ENCODE peak calls at places on chromosomes 1 and 21, in four cellular contexts. J, Y, A and M are unnamed samples.

GRCh38 chr1:57019240-57019805 is 53.5 kb upstream of the C8B start:
- DNase-seq in J (no peak), Y (no peak), A (no peak), M (no peak)

GRCh38 chr1:214102907-214103306 is 115.1 kb downstream of the PROX1 start:
- DNase-seq in J (peak; percentile 31), Y (no peak), A (no peak), M (peak; percentile 14)

GRCh38 chr21:45108808-45109800 is 34.7 kb downstream of the ADARB1 start:
- DNase-seq in J (no peak), Y (no peak), A (no peak), M (no peak)

GRCh38 chr21:45845790-45846130 is 135.8 kb upstream of the COL6A1 start:
- DNase-seq in J (no peak), Y (no peak), A (peak; percentile 13), M (no peak)

GRCh38 chr1:220182656-220183055 is 88.7 kb downstream of the IARS2 start:
- DNase-seq in J (no peak), Y (no peak), A (no peak), M (no peak)

GRCh38 chr1:236997361-236997760 is 6.9 kb downstream of the MT1HL1 start:
- DNase-seq in J (no peak), Y (no peak), A (no peak), M (no peak)

GRCh38 chr1:145879775-145880174 is 5.9 kb downstream of the ANKRD35 start:
- DNase-seq in J (no peak), Y (no peak), A (no peak), M (no peak)

GRCh38 chr1:35931424-35932157 is 686 bp downstream of the AGO3 start:
- DNase-seq in J (no peak), Y (peak; percentile 70), A (no peak), M (no peak)

GRCh38 chr1:167359295-167359694 is 138.6 kb downstream of the POU2F1 start:
- DNase-seq in J (no peak), Y (no peak), A (no peak), M (no peak)

GRCh38 chr1:1440941-1441888 is 5.7 kb downstream of the VWA1 start:
- DNase-seq in J (no peak), Y (peak; percentile 80), A (peak; percentile 73), M (no peak)

GRCh38 chr1:245704341-245704740 is 549.6 kb downstream of the KIF26B start:
- DNase-seq in J (no peak), Y (no peak), A (no peak), M (no peak)

GRCh38 chr1:26094677-26095383 is 16.8 kb upstream of the PDIK1L start:
- DNase-seq in J (no peak), Y (no peak), A (peak; percentile 45), M (no peak)

GRCh38 chr1:155977607-155978324 is 581 bp downstream of the ARHGEF2 start:
- DNase-seq in J (no peak), Y (peak; percentile 78), A (peak; percentile 67), M (no peak)

GRCh38 chr1:245096330-245097066 is 58.3 kb upstream of the KIF26B start:
- DNase-seq in J (no peak), Y (no peak), A (no peak), M (no peak)

GRCh38 chr1:68317543-68317942 is 85.2 kb upstream of the WLS start:
- DNase-seq in J (no peak), Y (no peak), A (no peak), M (no peak)

GRCh38 chr1:115133440-115133839 is 44.1 kb upstream of the TSPAN2 start:
- DNase-seq in J (no peak), Y (no peak), A (no peak), M (no peak)

GRCh38 chr1:160522622-160523345 is at the start of gene SLAMF6:
- DNase-seq in J (no peak), Y (no peak), A (no peak), M (no peak)

GRCh38 chr1:198491028-198491427 is 49.5 kb downstream of the ATP6V1G3 start:
- DNase-seq in J (no peak), Y (no peak), A (no peak), M (no peak)

GRCh38 chr1:226988337-226988672 is 48.2 kb downstream of the COQ8A start:
- DNase-seq in J (no peak), Y (no peak), A (no peak), M (no peak)

GRCh38 chr21:41403966-41404365 is 22.1 kb upstream of the MX1 start:
- DNase-seq in J (no peak), Y (no peak), A (no peak), M (no peak)

GRCh38 chr1:236000781-236001180 is 64.1 kb downstream of the NID1 start:
- DNase-seq in J (no peak), Y (no peak), A (no peak), M (no peak)

GRCh38 chr1:204991342-204991844 is 51.6 kb upstream of the CNTN2 start:
- DNase-seq in J (no peak), Y (no peak), A (peak; percentile 62), M (no peak)

GRCh38 chr1:173451981-173452380 is 25.2 kb upstream of the PRDX6 start:
- DNase-seq in J (no peak), Y (no peak), A (no peak), M (no peak)

GRCh38 chr1:151612506-151613274 is 840 bp downstream of the SNX27 start:
- DNase-seq in J (no peak), Y (peak; percentile 71), A (peak; percentile 53), M (no peak)

GRCh38 chr21:36212513-36212780 is 55.8 kb downstream of the DOP1B start:
- DNase-seq in J (no peak), Y (no peak), A (no peak), M (no peak)

GRCh38 chr21:19547951-19548635 is 1144.5 kb upstream of the TMPRSS15 start:
- DNase-seq in J (no peak), Y (no peak), A (no peak), M (no peak)

GRCh38 chr1:42943166-42943565 is 15.5 kb downstream of the SLC2A1 start:
- DNase-seq in J (no peak), Y (peak; percentile 76), A (no peak), M (no peak)

GRCh38 chr1:6960291-6960758 is 175.1 kb downstream of the CAMTA1 start:
- DNase-seq in J (no peak), Y (no peak), A (no peak), M (peak; percentile 46)

GRCh38 chr1:11735854-11736745 is at the start of gene AGTRAP:
- DNase-seq in J (no peak), Y (peak; percentile 99), A (peak; percentile 98), M (peak; percentile 70)

GRCh38 chr1:86972262-86972661 is 57.8 kb downstream of the HS2ST1 start:
- DNase-seq in J (no peak), Y (no peak), A (no peak), M (no peak)

GRCh38 chr1:8063298-8064068 is 37.4 kb upstream of the ERRFI1 start:
- DNase-seq in J (no peak), Y (no peak), A (no peak), M (no peak)

GRCh38 chr21:43810505-43811261 is 21.3 kb downstream of the RRP1 start:
- DNase-seq in J (no peak), Y (peak; percentile 96), A (peak; percentile 87), M (peak; percentile 21)

GRCh38 chr1:84689514-84690396 is 506 bp downstream of the SSX2IP start:
- DNase-seq in J (no peak), Y (no peak), A (peak; percentile 73), M (no peak)

GRCh38 chr1:94237291-94238226 is at the start of gene ARHGAP29:
- DNase-seq in J (no peak), Y (peak; percentile 93), A (peak; percentile 66), M (no peak)
- TF ChIP-seq CTCF in J (peak; percentile 18), Y (no peak), A (no peak), M (no peak)

GRCh38 chr1:30047576-30047975 is 675.8 kb downstream of the MATN1 start:
- DNase-seq in J (no peak), Y (peak; percentile 40), A (no peak), M (no peak)

GRCh38 chr1:30052178-30052577 is 671.2 kb downstream of the MATN1 start:
- DNase-seq in J (no peak), Y (peak; percentile 28), A (no peak), M (no peak)

GRCh38 chr1:30048905-30049304 is 674.5 kb downstream of the MATN1 start:
- DNase-seq in J (no peak), Y (peak; percentile 17), A (no peak), M (no peak)

GRCh38 chr1:30051777-30052176 is 671.6 kb downstream of the MATN1 start:
- DNase-seq in J (no peak), Y (peak; percentile 29), A (no peak), M (no peak)

DNA sequence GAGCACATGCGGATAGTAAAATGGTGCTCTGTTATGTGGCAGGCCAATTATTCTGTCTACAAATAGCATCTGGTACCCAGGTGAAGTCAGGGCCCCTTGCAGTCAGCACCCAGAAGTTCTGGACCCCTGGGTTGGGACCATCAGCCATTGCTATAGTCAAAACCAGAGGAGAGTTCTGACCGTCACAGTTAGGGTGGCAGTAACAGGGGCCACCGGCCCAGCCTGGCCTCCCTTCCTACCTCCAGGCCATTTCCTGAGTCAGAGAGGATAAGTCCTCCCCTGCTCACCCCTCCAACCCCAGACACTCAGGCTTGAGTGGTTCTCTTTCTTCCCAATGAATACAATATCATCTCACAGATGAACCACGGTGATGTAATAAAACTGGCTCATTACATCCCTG is 673.6 kb downstream of the MATN1 start:
- DNase-seq in J (no peak), Y (peak; percentile 26), A (no peak), M (no peak)
- TF ChIP-seq CTCF in J (no peak), Y (no peak), A (no peak), M (no peak)

DNA sequence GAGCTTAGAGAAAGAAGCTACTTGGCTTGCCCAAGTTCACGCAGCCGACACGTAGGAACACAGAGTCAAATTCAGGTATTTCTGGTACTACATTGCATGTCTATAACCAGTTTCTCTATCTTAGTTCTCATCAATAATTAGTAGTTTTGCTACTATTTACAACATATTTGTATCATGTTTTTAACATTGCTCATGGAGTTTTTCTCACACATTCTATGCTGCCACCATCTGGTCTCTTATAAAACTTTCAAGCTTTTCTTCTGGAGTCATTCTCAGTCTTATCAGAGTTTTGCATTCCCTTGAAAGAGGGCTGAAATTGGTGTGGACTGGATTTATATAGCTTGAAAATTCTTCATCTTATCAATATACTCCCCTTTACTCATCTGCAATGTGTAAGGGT is 118.8 kb upstream of the PALMD start:
- DNase-seq in J (no peak), Y (no peak), A (no peak), M (no peak)
- TF ChIP-seq CTCF in J (peak; percentile 41), Y (peak; percentile 22), A (peak; percentile 39), M (peak; percentile 16)

GRCh38 chr1:41354956-41355355 is 6.3 kb upstream of the FOXO6 start:
- DNase-seq in J (no peak), Y (peak; percentile 19), A (no peak), M (no peak)
- TF ChIP-seq CTCF in J (no peak), Y (no peak), A (no peak), M (no peak)

GRCh38 chr1:180932373-180932772 is 19.7 kb downstream of the KIAA1614 start:
- DNase-seq in J (no peak), Y (no peak), A (no peak), M (no peak)

GRCh38 chr1:180935326-180936109 is 22.8 kb downstream of the KIAA1614 start:
- DNase-seq in J (no peak), Y (no peak), A (no peak), M (no peak)

GRCh38 chr1:180934563-180934962 is 21.9 kb downstream of the KIAA1614 start:
- DNase-seq in J (no peak), Y (no peak), A (no peak), M (no peak)

GRCh38 chr1:180931529-180931928 is 18.8 kb downstream of the KIAA1614 start:
- DNase-seq in J (no peak), Y (no peak), A (no peak), M (no peak)

GRCh38 chr1:180933141-180933540 is 20.4 kb downstream of the KIAA1614 start:
- DNase-seq in J (no peak), Y (no peak), A (no peak), M (no peak)
- TF ChIP-seq CTCF in J (no peak), Y (no peak), A (no peak), M (peak; percentile 4)